ENCODE peak calls at places on chromosomes 3 and 15, in four cellular contexts. One of them, this sample, is unnamed.

GRCh38 chr3:190183121-190183520 is 62.4 kb upstream of the P3H2 start:
- DNase-seq in HepG2: no peak
- DNase-seq in WTC11: no peak
- DNase-seq in H1: no peak
- DNase-seq in this sample: no peak

GRCh38 chr3:52108302-52109232 is 45.7 kb downstream of the POC1A start:
- DNase-seq in H1: no peak
- DNase-seq in WTC11: peak
- DNase-seq in HepG2: no peak
- DNase-seq in this sample: no peak

GRCh38 chr3:158700559-158700958 is 28.1 kb upstream of the LXN start:
- DNase-seq in WTC11: no peak
- DNase-seq in H1: no peak
- DNase-seq in HepG2: no peak
- DNase-seq in this sample: no peak

GRCh38 chr3:138803006-138803653 is 31.6 kb downstream of the PIK3CB start:
- DNase-seq in WTC11: no peak
- DNase-seq in HepG2: peak
- DNase-seq in H1: no peak
- DNase-seq in this sample: no peak

GRCh38 chr3:151835751-151836550 is 22.0 kb downstream of the AADAC start:
- DNase-seq in HepG2: no peak
- DNase-seq in H1: no peak
- DNase-seq in WTC11: no peak
- DNase-seq in this sample: no peak

GRCh38 chr3:197003461-197004385 is 25.9 kb downstream of the MELTF start:
- DNase-seq in HepG2: no peak
- DNase-seq in WTC11: no peak
- DNase-seq in H1: no peak
- DNase-seq in this sample: no peak

GRCh38 chr3:171396048-171396447 is 64.2 kb downstream of the TNIK start:
- DNase-seq in WTC11: no peak
- DNase-seq in H1: no peak
- DNase-seq in HepG2: peak
- DNase-seq in this sample: no peak

GRCh38 chr3:7241584-7242302 is 380.8 kb downstream of the GRM7 start:
- DNase-seq in WTC11: no peak
- DNase-seq in H1: no peak
- DNase-seq in HepG2: no peak
- DNase-seq in this sample: no peak

GRCh38 chr15:40345867-40346578 is 4.8 kb upstream of the PHGR1 start:
- DNase-seq in H1: no peak
- DNase-seq in WTC11: no peak
- DNase-seq in HepG2: no peak
- DNase-seq in this sample: no peak

GRCh38 chr3:128804017-128804816 is 75.2 kb upstream of the ACAD9 start:
- DNase-seq in HepG2: no peak
- DNase-seq in WTC11: no peak
- DNase-seq in H1: no peak
- DNase-seq in this sample: peak

GRCh38 chr3:140545756-140546155 is 132.1 kb upstream of the TRIM42 start:
- DNase-seq in H1: no peak
- DNase-seq in WTC11: no peak
- DNase-seq in HepG2: no peak
- DNase-seq in this sample: no peak

GRCh38 chr15:64455951-64456350 is 4.4 kb upstream of the ZNF609 start:
- DNase-seq in WTC11: no peak
- DNase-seq in HepG2: no peak
- DNase-seq in H1: no peak
- DNase-seq in this sample: no peak

DNA sequence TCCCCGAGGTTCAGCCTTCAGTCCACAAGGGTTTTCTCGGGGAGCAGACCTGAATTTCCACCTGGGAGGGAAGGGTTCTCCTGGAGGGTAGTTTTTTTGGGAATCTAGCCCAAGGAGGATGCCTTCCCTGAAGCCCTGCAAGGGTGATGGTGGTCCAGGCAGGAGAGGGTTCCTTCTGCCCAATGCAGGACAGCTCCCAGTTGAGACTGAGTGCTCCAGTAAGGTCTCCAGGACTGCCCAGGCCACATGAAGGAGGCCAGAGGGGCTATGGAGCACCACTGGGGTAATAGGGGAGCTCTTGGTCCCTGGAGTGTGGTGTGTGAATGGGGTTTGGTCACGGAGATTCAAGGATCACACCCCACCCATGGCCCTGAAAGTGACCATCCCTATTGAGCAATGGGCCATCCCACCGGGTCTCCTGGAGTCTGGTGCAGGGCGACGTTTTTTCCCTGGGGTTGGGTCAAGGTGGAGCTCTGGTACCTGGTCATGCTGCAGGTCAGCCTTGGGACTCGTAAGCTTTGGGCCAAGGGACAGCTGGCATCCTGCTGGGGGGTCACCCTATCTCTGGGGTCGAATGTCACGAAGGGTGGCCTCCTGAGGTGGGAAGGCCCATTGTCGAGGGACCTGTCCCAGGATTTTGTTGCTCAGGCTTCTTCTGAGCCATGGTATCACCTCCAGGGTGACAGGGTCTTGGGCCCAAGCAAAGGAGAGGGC is 196.5 kb downstream of the UBE3A start:
- DNase-seq in HepG2: no peak
- DNase-seq in H1: no peak
- DNase-seq in WTC11: peak
- DNase-seq in this sample: no peak
- TF ChIP-seq ATF2 in HepG2: no peak
- TF ChIP-seq ATF2 in H1: no peak
- TF ChIP-seq ATF2 in WTC11: no peak
- TF ChIP-seq ATF2 in this sample: no peak

GRCh38 chr3:112128843-112129727 is 4.0 kb downstream of the GCSAM start:
- DNase-seq in HepG2: no peak
- DNase-seq in WTC11: no peak
- DNase-seq in H1: no peak
- DNase-seq in this sample: no peak
- TF ChIP-seq ATF2 in HepG2: no peak
- TF ChIP-seq ATF2 in WTC11: no peak
- TF ChIP-seq ATF2 in H1: no peak
- TF ChIP-seq ATF2 in this sample: no peak

GRCh38 chr3:112653209-112653871 is 12.4 kb upstream of the CCDC80 start:
- DNase-seq in H1: no peak
- DNase-seq in HepG2: no peak
- DNase-seq in WTC11: no peak
- DNase-seq in this sample: no peak

GRCh38 chr3:112651076-112651475 is 10.1 kb upstream of the CCDC80 start:
- DNase-seq in H1: no peak
- DNase-seq in WTC11: no peak
- DNase-seq in HepG2: no peak
- DNase-seq in this sample: no peak

GRCh38 chr3:112649478-112649735 is 8.5 kb upstream of the CCDC80 start:
- DNase-seq in HepG2: no peak
- DNase-seq in WTC11: no peak
- DNase-seq in H1: no peak
- DNase-seq in this sample: no peak

GRCh38 chr3:112650472-112650871 is 9.5 kb upstream of the CCDC80 start:
- DNase-seq in H1: no peak
- DNase-seq in WTC11: no peak
- DNase-seq in HepG2: no peak
- DNase-seq in this sample: no peak

GRCh38 chr3:112651516-112651915 is 10.6 kb upstream of the CCDC80 start:
- DNase-seq in H1: no peak
- DNase-seq in WTC11: no peak
- DNase-seq in HepG2: no peak
- DNase-seq in this sample: no peak
- TF ChIP-seq ATF2 in H1: no peak
- TF ChIP-seq ATF2 in WTC11: no peak
- TF ChIP-seq ATF2 in HepG2: no peak
- TF ChIP-seq ATF2 in this sample: no peak

DNA sequence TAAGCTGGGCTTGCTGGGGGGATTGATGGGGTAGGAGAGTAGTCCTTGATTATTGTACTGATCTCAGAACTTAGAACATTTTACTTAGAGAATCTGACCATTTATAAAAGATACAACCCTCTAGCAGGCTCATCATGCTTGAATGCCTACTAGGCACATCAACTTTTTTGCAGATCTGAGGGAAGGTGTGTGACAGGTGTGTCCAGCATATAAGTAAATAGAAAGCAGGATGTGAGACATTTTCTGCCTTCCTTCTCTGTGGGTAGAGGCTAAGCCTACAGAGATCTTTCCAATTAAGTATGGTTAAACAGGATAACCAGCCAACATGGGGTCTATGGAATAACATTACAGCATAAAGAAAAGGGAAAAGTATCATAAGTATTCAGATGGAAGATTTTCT is 159.1 kb downstream of the AKAP13 start:
- DNase-seq in H1: no peak
- DNase-seq in HepG2: no peak
- DNase-seq in WTC11: no peak
- DNase-seq in this sample: no peak
- TF ChIP-seq ATF2 in H1: no peak
- TF ChIP-seq ATF2 in HepG2: no peak
- TF ChIP-seq ATF2 in WTC11: no peak
- TF ChIP-seq ATF2 in this sample: no peak

GRCh38 chr3:188465311-188465710 is 311.4 kb downstream of the LPP start:
- DNase-seq in H1: no peak
- DNase-seq in HepG2: no peak
- DNase-seq in WTC11: no peak
- DNase-seq in this sample: no peak
- TF ChIP-seq ATF2 in H1: no peak
- TF ChIP-seq ATF2 in HepG2: no peak
- TF ChIP-seq ATF2 in WTC11: no peak
- TF ChIP-seq ATF2 in this sample: no peak

DNA sequence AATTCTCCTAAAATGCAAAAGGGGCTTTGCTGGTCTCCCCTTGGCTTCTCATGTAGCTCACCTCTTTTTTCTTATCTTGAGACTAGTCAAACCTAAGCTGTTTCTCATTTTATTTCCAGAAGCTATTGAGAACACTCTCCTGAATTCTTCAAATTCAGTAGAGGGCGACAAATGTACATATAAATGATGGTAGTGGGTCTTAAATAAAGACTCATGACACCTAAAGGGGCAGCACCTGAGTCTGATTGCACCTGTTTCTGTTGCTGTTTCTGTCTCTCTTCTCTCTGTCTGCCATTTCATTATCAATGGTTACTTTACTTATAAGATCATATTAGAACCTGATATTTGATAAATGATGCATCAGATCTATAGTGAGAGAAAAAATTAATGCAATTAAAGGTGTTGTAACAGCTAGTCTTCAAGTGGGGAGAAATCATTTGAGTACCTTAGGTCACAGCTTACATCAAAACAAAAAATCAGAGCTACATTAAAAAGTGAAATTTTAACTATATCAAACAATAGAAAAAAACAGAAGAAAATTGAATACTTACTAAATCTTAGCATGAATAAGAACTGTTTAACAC is 7.0 kb downstream of the ADIPOQ start:
- DNase-seq in H1: no peak
- DNase-seq in HepG2: peak
- DNase-seq in WTC11: no peak
- DNase-seq in this sample: peak
- TF ChIP-seq ATF2 in H1: no peak
- TF ChIP-seq ATF2 in HepG2: no peak
- TF ChIP-seq ATF2 in WTC11: no peak
- TF ChIP-seq ATF2 in this sample: no peak

GRCh38 chr3:153138267-153139210 is 23.5 kb upstream of the RAP2B start:
- DNase-seq in H1: no peak
- DNase-seq in HepG2: peak
- DNase-seq in WTC11: no peak
- DNase-seq in this sample: peak
- TF ChIP-seq ATF2 in H1: no peak
- TF ChIP-seq ATF2 in HepG2: peak
- TF ChIP-seq ATF2 in WTC11: no peak
- TF ChIP-seq ATF2 in this sample: peak

GRCh38 chr15:73648027-73648295 is 14.8 kb upstream of the NPTN start:
- DNase-seq in WTC11: no peak
- DNase-seq in H1: no peak
- DNase-seq in HepG2: no peak
- DNase-seq in this sample: no peak

GRCh38 chr15:73650387-73651126 is 17.4 kb upstream of the NPTN start:
- DNase-seq in HepG2: no peak
- DNase-seq in WTC11: no peak
- DNase-seq in H1: no peak
- DNase-seq in this sample: no peak

DNA sequence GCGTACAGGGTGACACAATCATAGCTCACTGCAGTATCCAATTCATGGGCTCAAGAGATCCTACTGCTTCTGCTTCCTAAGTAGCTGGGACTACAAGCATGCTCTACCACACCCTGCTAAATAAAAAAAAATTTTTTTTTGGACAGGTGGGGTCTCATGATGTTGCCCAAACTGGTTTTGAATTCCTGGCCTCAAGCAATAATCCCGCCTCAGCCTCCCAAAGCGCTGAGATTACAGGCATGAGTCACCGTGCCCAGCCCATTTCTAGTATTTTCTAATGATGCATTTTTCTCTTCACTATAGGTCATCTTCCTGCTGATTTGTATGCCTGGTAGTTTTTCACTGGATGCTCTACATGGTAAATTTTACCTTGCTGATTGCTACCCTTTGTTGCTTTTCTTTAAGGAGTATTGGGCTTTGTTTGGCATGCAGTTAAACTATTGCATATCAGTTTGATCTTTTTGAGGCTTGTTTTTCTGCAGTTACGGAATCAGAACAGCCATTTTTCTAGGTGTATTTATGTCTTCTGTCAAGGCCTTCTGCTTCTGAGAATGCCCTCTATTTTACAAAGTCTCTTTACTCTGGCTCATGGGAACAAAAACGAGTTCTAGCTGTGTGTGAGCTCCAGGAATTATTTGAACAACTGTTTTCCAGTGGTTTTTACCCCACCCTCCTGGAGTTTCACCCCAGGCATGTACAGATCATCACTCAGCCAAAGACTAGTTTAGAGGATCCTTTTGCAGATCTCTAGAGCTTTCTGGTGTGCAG is 14.3 kb upstream of the NPTN start:
- DNase-seq in H1: no peak
- DNase-seq in WTC11: no peak
- DNase-seq in HepG2: no peak
- DNase-seq in this sample: no peak
- TF ChIP-seq ATF2 in H1: no peak
- TF ChIP-seq ATF2 in WTC11: no peak
- TF ChIP-seq ATF2 in HepG2: no peak
- TF ChIP-seq ATF2 in this sample: no peak

This sample was measured in GM12878.